ENCODE peak calls at places on chromosomes 3 and 15, in ten cellular contexts. One of them, this sample, is unnamed.

GRCh38 chr3:118710532-118710931 is 324.1 kb downstream of the IGSF11 start:
- DNase-seq in KBM-7: no peak
- DNase-seq in dorsolateral prefrontal cortex: no peak
- DNase-seq in foreskin fibroblast: no peak
- DNase-seq in NCI-H226: no peak
- DNase-seq in bronchial epithelial cell: no peak
- DNase-seq in endothelial cell: no peak
- DNase-seq in stomach: no peak
- DNase-seq in AG04450: no peak
- DNase-seq in heart right ventricle: no peak
- DNase-seq in this sample: no peak

GRCh38 chr15:43799209-43799944 is 643 bp downstream of the SERINC4 start:
- DNase-seq in KBM-7: no peak
- DNase-seq in stomach: no peak
- DNase-seq in NCI-H226: no peak
- DNase-seq in dorsolateral prefrontal cortex: no peak
- DNase-seq in foreskin fibroblast: no peak
- DNase-seq in heart right ventricle: no peak
- DNase-seq in AG04450: no peak
- DNase-seq in bronchial epithelial cell: no peak
- DNase-seq in endothelial cell: no peak
- DNase-seq in this sample: no peak

GRCh38 chr15:56659197-56659596 is 74.1 kb downstream of the ZNF280D start:
- DNase-seq in NCI-H226: no peak
- DNase-seq in foreskin fibroblast: no peak
- DNase-seq in dorsolateral prefrontal cortex: no peak
- DNase-seq in stomach: no peak
- DNase-seq in heart right ventricle: no peak
- DNase-seq in KBM-7: no peak
- DNase-seq in endothelial cell: no peak
- DNase-seq in bronchial epithelial cell: no peak
- DNase-seq in AG04450: no peak
- DNase-seq in this sample: no peak

GRCh38 chr3:128226794-128227399 is 73.6 kb downstream of the EEFSEC start:
- DNase-seq in NCI-H226: no peak
- DNase-seq in endothelial cell: peak
- DNase-seq in stomach: no peak
- DNase-seq in heart right ventricle: peak
- DNase-seq in AG04450: no peak
- DNase-seq in bronchial epithelial cell: no peak
- DNase-seq in KBM-7: peak
- DNase-seq in foreskin fibroblast: peak
- DNase-seq in dorsolateral prefrontal cortex: no peak
- DNase-seq in this sample: peak

GRCh38 chr15:72451224-72451623 is 22.9 kb upstream of the ARIH1 start:
- DNase-seq in foreskin fibroblast: no peak
- DNase-seq in stomach: no peak
- DNase-seq in NCI-H226: no peak
- DNase-seq in heart right ventricle: no peak
- DNase-seq in KBM-7: no peak
- DNase-seq in bronchial epithelial cell: no peak
- DNase-seq in dorsolateral prefrontal cortex: no peak
- DNase-seq in endothelial cell: no peak
- DNase-seq in AG04450: no peak
- DNase-seq in this sample: no peak

GRCh38 chr15:76183906-76184639 is 124.3 kb downstream of the TMEM266 start:
- DNase-seq in stomach: no peak
- DNase-seq in foreskin fibroblast: no peak
- DNase-seq in bronchial epithelial cell: no peak
- DNase-seq in NCI-H226: no peak
- DNase-seq in dorsolateral prefrontal cortex: no peak
- DNase-seq in AG04450: no peak
- DNase-seq in heart right ventricle: no peak
- DNase-seq in endothelial cell: no peak
- DNase-seq in KBM-7: no peak
- DNase-seq in this sample: no peak

GRCh38 chr3:45026957-45027356 is 854 bp downstream of the CLEC3B start:
- DNase-seq in dorsolateral prefrontal cortex: no peak
- DNase-seq in foreskin fibroblast: peak
- DNase-seq in NCI-H226: no peak
- DNase-seq in stomach: no peak
- DNase-seq in bronchial epithelial cell: peak
- DNase-seq in heart right ventricle: peak
- DNase-seq in AG04450: no peak
- DNase-seq in endothelial cell: no peak
- DNase-seq in KBM-7: no peak
- DNase-seq in this sample: peak

GRCh38 chr3:16379838-16380237 is 114.8 kb downstream of the OXNAD1 start:
- DNase-seq in stomach: no peak
- DNase-seq in heart right ventricle: no peak
- DNase-seq in AG04450: no peak
- DNase-seq in NCI-H226: no peak
- DNase-seq in foreskin fibroblast: no peak
- DNase-seq in KBM-7: no peak
- DNase-seq in endothelial cell: no peak
- DNase-seq in bronchial epithelial cell: no peak
- DNase-seq in dorsolateral prefrontal cortex: no peak
- DNase-seq in this sample: no peak

GRCh38 chr3:183924543-183924942 is 39.9 kb upstream of the PARL start:
- DNase-seq in endothelial cell: no peak
- DNase-seq in foreskin fibroblast: no peak
- DNase-seq in NCI-H226: no peak
- DNase-seq in dorsolateral prefrontal cortex: no peak
- DNase-seq in heart right ventricle: no peak
- DNase-seq in KBM-7: no peak
- DNase-seq in stomach: no peak
- DNase-seq in AG04450: no peak
- DNase-seq in bronchial epithelial cell: peak
- DNase-seq in this sample: no peak

GRCh38 chr3:104206925-104207324 is 1159.8 kb upstream of the ALCAM start:
- DNase-seq in AG04450: no peak
- DNase-seq in foreskin fibroblast: no peak
- DNase-seq in stomach: no peak
- DNase-seq in KBM-7: no peak
- DNase-seq in heart right ventricle: no peak
- DNase-seq in NCI-H226: no peak
- DNase-seq in bronchial epithelial cell: peak
- DNase-seq in endothelial cell: no peak
- DNase-seq in dorsolateral prefrontal cortex: no peak
- DNase-seq in this sample: no peak

GRCh38 chr15:40923551-40923950 is 5.6 kb upstream of the DLL4 start:
- DNase-seq in AG04450: no peak
- DNase-seq in heart right ventricle: no peak
- DNase-seq in endothelial cell: no peak
- DNase-seq in bronchial epithelial cell: no peak
- DNase-seq in NCI-H226: no peak
- DNase-seq in KBM-7: no peak
- DNase-seq in stomach: no peak
- DNase-seq in dorsolateral prefrontal cortex: no peak
- DNase-seq in foreskin fibroblast: no peak
- DNase-seq in this sample: no peak

GRCh38 chr15:38904298-38904697 is 339.7 kb upstream of the RASGRP1 start:
- DNase-seq in KBM-7: no peak
- DNase-seq in bronchial epithelial cell: no peak
- DNase-seq in stomach: no peak
- DNase-seq in endothelial cell: no peak
- DNase-seq in dorsolateral prefrontal cortex: no peak
- DNase-seq in foreskin fibroblast: no peak
- DNase-seq in NCI-H226: no peak
- DNase-seq in AG04450: no peak
- DNase-seq in heart right ventricle: no peak
- DNase-seq in this sample: no peak

GRCh38 chr15:98754283-98755022 is 106.1 kb downstream of the IGF1R start:
- DNase-seq in AG04450: no peak
- DNase-seq in foreskin fibroblast: no peak
- DNase-seq in stomach: no peak
- DNase-seq in endothelial cell: peak
- DNase-seq in bronchial epithelial cell: peak
- DNase-seq in dorsolateral prefrontal cortex: no peak
- DNase-seq in heart right ventricle: no peak
- DNase-seq in NCI-H226: peak
- DNase-seq in KBM-7: peak
- DNase-seq in this sample: no peak

GRCh38 chr3:78974181-78974770 is 793.5 kb downstream of the ROBO1 start:
- DNase-seq in endothelial cell: no peak
- DNase-seq in stomach: no peak
- DNase-seq in heart right ventricle: no peak
- DNase-seq in bronchial epithelial cell: peak
- DNase-seq in NCI-H226: peak
- DNase-seq in foreskin fibroblast: peak
- DNase-seq in dorsolateral prefrontal cortex: no peak
- DNase-seq in AG04450: no peak
- DNase-seq in KBM-7: no peak
- DNase-seq in this sample: no peak

GRCh38 chr3:31978553-31978952 is 2.5 kb downstream of the OSBPL10 start:
- DNase-seq in foreskin fibroblast: no peak
- DNase-seq in stomach: no peak
- DNase-seq in heart right ventricle: no peak
- DNase-seq in bronchial epithelial cell: peak
- DNase-seq in KBM-7: no peak
- DNase-seq in AG04450: no peak
- DNase-seq in dorsolateral prefrontal cortex: no peak
- DNase-seq in endothelial cell: no peak
- DNase-seq in NCI-H226: no peak
- DNase-seq in this sample: no peak

GRCh38 chr15:69725957-69726356 is 273.3 kb downstream of the RPLP1 start:
- DNase-seq in foreskin fibroblast: no peak
- DNase-seq in AG04450: no peak
- DNase-seq in KBM-7: peak
- DNase-seq in dorsolateral prefrontal cortex: no peak
- DNase-seq in bronchial epithelial cell: no peak
- DNase-seq in endothelial cell: no peak
- DNase-seq in stomach: no peak
- DNase-seq in heart right ventricle: no peak
- DNase-seq in NCI-H226: no peak
- DNase-seq in this sample: no peak

GRCh38 chr15:69823223-69823907 is 274.4 kb downstream of the TLE3 start:
- DNase-seq in stomach: no peak
- DNase-seq in KBM-7: no peak
- DNase-seq in NCI-H226: peak
- DNase-seq in AG04450: no peak
- DNase-seq in foreskin fibroblast: no peak
- DNase-seq in heart right ventricle: no peak
- DNase-seq in dorsolateral prefrontal cortex: no peak
- DNase-seq in endothelial cell: no peak
- DNase-seq in bronchial epithelial cell: peak
- DNase-seq in this sample: no peak

GRCh38 chr15:40843885-40844542 is at the start of gene SPINT1:
- DNase-seq in stomach: peak
- DNase-seq in dorsolateral prefrontal cortex: no peak
- DNase-seq in endothelial cell: no peak
- DNase-seq in NCI-H226: no peak
- DNase-seq in AG04450: no peak
- DNase-seq in KBM-7: peak
- DNase-seq in bronchial epithelial cell: peak
- DNase-seq in foreskin fibroblast: no peak
- DNase-seq in heart right ventricle: peak
- DNase-seq in this sample: peak

GRCh38 chr15:58931985-58932384 is 1.5 kb downstream of the SLTM start:
- DNase-seq in NCI-H226: no peak
- DNase-seq in bronchial epithelial cell: peak
- DNase-seq in foreskin fibroblast: peak
- DNase-seq in stomach: peak
- DNase-seq in dorsolateral prefrontal cortex: no peak
- DNase-seq in heart right ventricle: no peak
- DNase-seq in KBM-7: peak
- DNase-seq in endothelial cell: no peak
- DNase-seq in AG04450: no peak
- DNase-seq in this sample: no peak

GRCh38 chr3:141083226-141083625 is 32.1 kb downstream of the SPSB4 start:
- DNase-seq in AG04450: no peak
- DNase-seq in KBM-7: no peak
- DNase-seq in stomach: no peak
- DNase-seq in foreskin fibroblast: no peak
- DNase-seq in bronchial epithelial cell: no peak
- DNase-seq in endothelial cell: no peak
- DNase-seq in NCI-H226: no peak
- DNase-seq in dorsolateral prefrontal cortex: no peak
- DNase-seq in heart right ventricle: no peak
- DNase-seq in this sample: no peak

GRCh38 chr3:32392530-32393302 is 1.1 kb downstream of the CMTM7 start:
- DNase-seq in foreskin fibroblast: peak
- DNase-seq in AG04450: no peak
- DNase-seq in bronchial epithelial cell: peak
- DNase-seq in stomach: peak
- DNase-seq in KBM-7: no peak
- DNase-seq in heart right ventricle: peak
- DNase-seq in endothelial cell: no peak
- DNase-seq in NCI-H226: no peak
- DNase-seq in dorsolateral prefrontal cortex: no peak
- DNase-seq in this sample: no peak

GRCh38 chr3:146834917-146835316 is 229.8 kb upstream of the PLSCR5 start:
- DNase-seq in heart right ventricle: no peak
- DNase-seq in stomach: no peak
- DNase-seq in NCI-H226: no peak
- DNase-seq in AG04450: no peak
- DNase-seq in bronchial epithelial cell: no peak
- DNase-seq in KBM-7: no peak
- DNase-seq in endothelial cell: no peak
- DNase-seq in foreskin fibroblast: no peak
- DNase-seq in dorsolateral prefrontal cortex: no peak
- DNase-seq in this sample: no peak

GRCh38 chr15:62950455-62950854 is 92.1 kb upstream of the TPM1 start:
- DNase-seq in KBM-7: no peak
- DNase-seq in NCI-H226: no peak
- DNase-seq in bronchial epithelial cell: no peak
- DNase-seq in foreskin fibroblast: no peak
- DNase-seq in endothelial cell: no peak
- DNase-seq in dorsolateral prefrontal cortex: no peak
- DNase-seq in AG04450: no peak
- DNase-seq in heart right ventricle: no peak
- DNase-seq in stomach: no peak
- DNase-seq in this sample: no peak

GRCh38 chr3:194022052-194022451 is 113.9 kb upstream of the HES1 start:
- DNase-seq in AG04450: no peak
- DNase-seq in KBM-7: no peak
- DNase-seq in dorsolateral prefrontal cortex: no peak
- DNase-seq in stomach: no peak
- DNase-seq in foreskin fibroblast: no peak
- DNase-seq in endothelial cell: no peak
- DNase-seq in heart right ventricle: no peak
- DNase-seq in bronchial epithelial cell: no peak
- DNase-seq in NCI-H226: no peak
- DNase-seq in this sample: no peak

GRCh38 chr15:92079047-92079446 is 225.5 kb downstream of the SLCO3A1 start:
- DNase-seq in endothelial cell: no peak
- DNase-seq in foreskin fibroblast: no peak
- DNase-seq in NCI-H226: no peak
- DNase-seq in bronchial epithelial cell: no peak
- DNase-seq in stomach: no peak
- DNase-seq in heart right ventricle: no peak
- DNase-seq in AG04450: no peak
- DNase-seq in dorsolateral prefrontal cortex: no peak
- DNase-seq in KBM-7: peak
- DNase-seq in this sample: peak

GRCh38 chr3:177906573-177907229 is 629.5 kb upstream of the KCNMB2 start:
- DNase-seq in dorsolateral prefrontal cortex: no peak
- DNase-seq in KBM-7: no peak
- DNase-seq in stomach: no peak
- DNase-seq in AG04450: no peak
- DNase-seq in bronchial epithelial cell: no peak
- DNase-seq in foreskin fibroblast: no peak
- DNase-seq in heart right ventricle: no peak
- DNase-seq in NCI-H226: peak
- DNase-seq in endothelial cell: no peak
- DNase-seq in this sample: no peak

GRCh38 chr15:80007532-80007931 is 36.5 kb upstream of the BCL2A1 start:
- DNase-seq in NCI-H226: no peak
- DNase-seq in AG04450: no peak
- DNase-seq in dorsolateral prefrontal cortex: no peak
- DNase-seq in bronchial epithelial cell: no peak
- DNase-seq in foreskin fibroblast: no peak
- DNase-seq in heart right ventricle: no peak
- DNase-seq in endothelial cell: no peak
- DNase-seq in stomach: no peak
- DNase-seq in KBM-7: no peak
- DNase-seq in this sample: no peak

GRCh38 chr15:98518823-98519561 is 129.3 kb upstream of the IGF1R start:
- DNase-seq in heart right ventricle: no peak
- DNase-seq in foreskin fibroblast: peak
- DNase-seq in NCI-H226: peak
- DNase-seq in bronchial epithelial cell: peak
- DNase-seq in dorsolateral prefrontal cortex: peak
- DNase-seq in AG04450: peak
- DNase-seq in KBM-7: peak
- DNase-seq in endothelial cell: peak
- DNase-seq in stomach: peak
- DNase-seq in this sample: peak